ENCODE peak calls at places on chromosomes 11 and 22, in four cellular contexts. I is GM12878, P is K562, F is HepG2. W is an unnamed sample.
A peak's percentile ranks its signal among the peaks of the same experiment; 100 is the strongest.

GRCh38 chr11:120316880-120317688 is 8.0 kb upstream of the TLCD5 start:
- DNase-seq in I (no peak), P (no peak), F (no peak), W (peak; percentile 42)

GRCh38 chr11:105884436-105884835 is 137.6 kb downstream of the MSANTD4 start:
- DNase-seq in I (no peak), P (no peak), F (no peak), W (no peak)

GRCh38 chr22:48566741-48567140 is 1260.9 kb downstream of the BRD1 start:
- DNase-seq in I (no peak), P (no peak), F (no peak), W (no peak)

GRCh38 chr11:134409552-134410429 is 2.3 kb downstream of the B3GAT1 start:
- DNase-seq in I (no peak), P (no peak), F (no peak), W (no peak)

GRCh38 chr11:813440-814096 is 3.8 kb downstream of the RPLP2 start:
- DNase-seq in I (no peak), P (no peak), F (no peak), W (no peak)

GRCh38 chr11:94581926-94582325 is 14.8 kb downstream of the PIWIL4 start:
- DNase-seq in I (no peak), P (no peak), F (no peak), W (no peak)

GRCh38 chr22:43345761-43346261 is 2.6 kb upstream of the SCUBE1 start:
- DNase-seq in I (no peak), P (peak; percentile 25), F (peak; percentile 46), W (no peak)

GRCh38 chr11:36363361-36364272 is 67.5 kb downstream of the PRR5L start:
- DNase-seq in I (no peak), P (no peak), F (no peak), W (peak; percentile 15)

GRCh38 chr11:10657308-10658271 is 36.0 kb downstream of the IRAG1 start:
- DNase-seq in I (peak; percentile 57), P (no peak), F (no peak), W (no peak)

GRCh38 chr11:93547768-93548167 is 4.6 kb upstream of the SMCO4 start:
- DNase-seq in I (no peak), P (no peak), F (no peak), W (no peak)

GRCh38 chr11:107882095-107882820 is 23.7 kb upstream of the SLC35F2 start:
- DNase-seq in I (no peak), P (no peak), F (no peak), W (no peak)

GRCh38 chr11:57458410-57459111 is 1.8 kb upstream of the RTN4RL2 start:
- DNase-seq in I (no peak), P (peak; percentile 74), F (no peak), W (peak; percentile 74)

GRCh38 chr22:17131686-17132085 is 10.5 kb upstream of the TMEM121B start:
- DNase-seq in I (no peak), P (no peak), F (no peak), W (peak; percentile 66)

GRCh38 chr11:95908826-95909225 is 15.1 kb downstream of the MTMR2 start:
- DNase-seq in I (no peak), P (no peak), F (no peak), W (no peak)

GRCh38 chr11:65498042-65498726 is 661 bp upstream of the MALAT1 start:
- DNase-seq in I (peak; percentile 53), P (no peak), F (no peak), W (no peak)

GRCh38 chr22:26740253-26740652 is 82.9 kb downstream of the MIAT start:
- DNase-seq in I (no peak), P (no peak), F (no peak), W (no peak)

GRCh38 chr11:22044126-22044525 is 148.8 kb upstream of the ANO5 start:
- DNase-seq in I (no peak), P (no peak), F (no peak), W (no peak)

GRCh38 chr22:27170491-27170890 is 513.1 kb downstream of the MIAT start:
- DNase-seq in I (no peak), P (no peak), F (no peak), W (no peak)

GRCh38 chr11:103800406-103801114 is 235.9 kb upstream of the DDI1 start:
- DNase-seq in I (no peak), P (no peak), F (no peak), W (peak; percentile 21)

GRCh38 chr11:71451596-71452353 is 1.2 kb upstream of the NADSYN1 start:
- DNase-seq in I (no peak), P (no peak), F (peak; percentile 14), W (peak; percentile 62)

GRCh38 chr11:76637491-76638266 is 32.9 kb downstream of the LRRC32 start:
- DNase-seq in I (peak; percentile 67), P (no peak), F (no peak), W (no peak)

GRCh38 chr22:41787331-41787730 is 13.1 kb upstream of the CCDC134 start:
- DNase-seq in I (no peak), P (no peak), F (no peak), W (no peak)

GRCh38 chr11:34926101-34926830 is 9.8 kb downstream of the PDHX start:
- DNase-seq in I (no peak), P (no peak), F (peak; percentile 47), W (no peak)

GRCh38 chr11:88357323-88358039 is 19.9 kb upstream of the CTSC start:
- DNase-seq in I (peak; percentile 79), P (peak; percentile 42), F (no peak), W (no peak)

GRCh38 chr11:127074151-127074761 is 73.7 kb upstream of the KIRREL3 start:
- DNase-seq in I (peak; percentile 76), P (peak; percentile 15), F (peak; percentile 38), W (peak; percentile 36)

GRCh38 chr22:24133187-24133965 is 47.9 kb upstream of the SUSD2 start:
- DNase-seq in I (no peak), P (no peak), F (no peak), W (peak; percentile 42)

GRCh38 chr11:65225284-65226102 is 36.3 kb upstream of the POLA2 start:
- DNase-seq in I (no peak), P (peak; percentile 80), F (peak; percentile 47), W (peak; percentile 73)

GRCh38 chr11:33699515-33700424 is 856 bp downstream of the C11orf91 start:
- DNase-seq in I (no peak), P (peak; percentile 43), F (peak; percentile 94), W (no peak)

GRCh38 chr11:12868315-12869073 is 140.6 kb upstream of the RASSF10 start:
- DNase-seq in I (no peak), P (no peak), F (no peak), W (no peak)

GRCh38 chr11:76215946-76216345 is 9.6 kb upstream of the WNT11 start:
- DNase-seq in I (no peak), P (no peak), F (no peak), W (no peak)

GRCh38 chr11:102330226-102330625 is 12.9 kb downstream of the BIRC3 start:
- DNase-seq in I (no peak), P (no peak), F (no peak), W (no peak)

GRCh38 chr11:47587039-47587675 is 679 bp downstream of the FAM180B start:
- DNase-seq in I (no peak), P (no peak), F (peak; percentile 24), W (no peak)

GRCh38 chr22:42194953-42195352 is 64.3 kb upstream of the CYP2D6 start:
- DNase-seq in I (no peak), P (no peak), F (no peak), W (no peak)

GRCh38 chr22:40533712-40534378 is 102.7 kb downstream of the MRTFA start:
- DNase-seq in I (peak; percentile 74), P (peak; percentile 39), F (no peak), W (no peak)

GRCh38 chr11:96337541-96338530 is 5.2 kb downstream of the MAML2 start:
- DNase-seq in I (no peak), P (peak; percentile 35), F (no peak), W (no peak)

GRCh38 chr11:118239509-118239908 is 12.7 kb downstream of the MPZL3 start:
- DNase-seq in I (no peak), P (no peak), F (no peak), W (no peak)

GRCh38 chr22:42202669-42203068 is 67.8 kb downstream of the TCF20 start:
- DNase-seq in I (no peak), P (no peak), F (no peak), W (no peak)

GRCh38 chr11:69375316-69376154 is 81.6 kb downstream of the MYEOV start:
- DNase-seq in I (no peak), P (no peak), F (no peak), W (no peak)

GRCh38 chr11:69372589-69373250 is 78.8 kb downstream of the MYEOV start:
- DNase-seq in I (no peak), P (no peak), F (no peak), W (no peak)

GRCh38 chr11:69373251-69373635 is 79.3 kb downstream of the MYEOV start:
- DNase-seq in I (no peak), P (no peak), F (no peak), W (no peak)

GRCh38 chr11:69376155-69377028 is 82.4 kb downstream of the MYEOV start:
- DNase-seq in I (no peak), P (no peak), F (no peak), W (no peak)

GRCh38 chr11:69374110-69374981 is 80.4 kb downstream of the MYEOV start:
- DNase-seq in I (no peak), P (no peak), F (no peak), W (no peak)
- TF ChIP-seq TCF7 in I (no peak), P (no peak), F (no peak), W (no peak)

DNA sequence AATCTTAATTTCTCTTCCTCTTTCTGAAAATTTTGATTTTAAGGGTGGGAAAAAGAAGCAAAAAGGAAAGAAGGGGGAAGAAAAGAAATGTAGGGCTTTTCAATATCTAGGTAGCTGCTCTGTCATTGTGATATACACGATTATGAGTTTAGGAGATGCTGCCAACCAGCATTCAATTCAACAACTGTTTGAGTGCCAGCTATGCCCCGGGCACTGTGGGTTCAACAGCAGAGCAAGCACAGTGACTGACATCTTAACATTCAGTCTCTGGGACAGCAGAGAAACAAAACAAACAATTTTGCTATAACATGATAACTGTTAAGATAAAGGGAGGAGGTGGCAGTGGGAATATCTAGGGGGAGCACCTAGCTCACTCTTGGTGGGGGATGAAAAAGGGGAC is 91.6 kb downstream of the DBX1 start:
- DNase-seq in I (no peak), P (no peak), F (no peak), W (no peak)
- TF ChIP-seq TCF7 in I (no peak), P (no peak), F (no peak), W (no peak)

DNA sequence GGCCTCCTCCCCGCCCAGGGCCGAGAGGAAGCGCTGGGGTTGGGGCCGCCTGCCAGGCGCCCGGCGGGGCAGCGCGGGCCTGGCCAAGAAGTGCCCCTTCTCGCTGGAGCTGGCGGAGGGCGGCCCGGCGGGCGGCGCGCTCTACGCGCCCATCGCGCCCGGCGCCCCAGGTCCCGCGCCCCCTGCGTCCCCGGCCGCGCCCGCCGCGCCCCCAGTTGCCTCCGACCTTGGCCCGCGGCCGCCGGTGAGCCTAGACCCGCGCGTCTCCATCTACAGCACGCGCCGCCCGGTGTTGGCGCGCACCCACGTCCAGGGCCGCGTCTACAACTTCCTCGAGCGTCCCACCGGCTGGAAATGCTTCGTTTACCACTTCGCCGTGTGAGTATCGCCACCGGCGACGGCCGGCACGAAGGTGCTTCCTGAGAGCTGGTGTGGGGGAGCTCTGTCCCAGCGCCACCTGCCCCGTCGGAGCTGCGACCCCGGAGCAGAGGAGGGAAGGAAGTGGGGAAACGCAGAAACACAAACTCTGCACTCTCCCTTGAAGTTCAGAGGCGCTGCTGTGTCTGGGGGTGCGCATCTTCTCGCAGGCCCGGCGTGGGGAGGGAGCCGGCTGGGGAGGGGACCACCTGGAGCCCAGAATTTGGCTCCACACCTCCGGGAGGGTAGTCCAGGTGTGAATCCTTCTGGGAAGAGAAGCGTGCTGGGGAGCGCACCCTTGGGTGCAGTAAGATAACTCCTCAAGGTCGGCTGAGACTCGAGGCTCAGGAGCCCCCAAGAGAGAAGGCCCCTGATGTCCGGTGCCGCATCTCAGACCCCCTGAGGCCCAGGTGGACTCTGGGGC is 519 bp downstream of the KCNQ1 start:
- DNase-seq in I (no peak), P (no peak), F (no peak), W (peak; percentile 39)
- TF ChIP-seq TCF7 in I (no peak), P (no peak), F (no peak), W (no peak)

GRCh38 chr22:36808611-36809344 is 8.1 kb downstream of the PVALB start:
- DNase-seq in I (no peak), P (no peak), F (no peak), W (no peak)
- TF ChIP-seq TCF7 in I (no peak), P (no peak), F (no peak), W (no peak)